ENCODE peak calls at places on chromosome 14, in four cellular contexts. Y is H9, M is IMR-90, K is H1. U is an unnamed sample. For H3K4me1, the result is how much of the 10 kb centered on the place peaks cover.

GRCh38 chr14:101334656-101335055 is 226.6 kb upstream of the DIO3 start:
- DNase-seq in Y (no peak), M (no peak), K (peak), U (no peak)

GRCh38 chr14:100422556-100423420 is 99.6 kb downstream of the SLC25A47 start:
- DNase-seq in Y (no peak), M (peak), K (no peak), U (no peak)

GRCh38 chr14:20377171-20377570 is 33.7 kb downstream of the PARP2 start:
- DNase-seq in Y (no peak), M (no peak), K (no peak), U (no peak)

GRCh38 chr14:32397871-32398640 is 69.0 kb downstream of the AKAP6 start:
- DNase-seq in Y (no peak), M (peak), K (no peak), U (no peak)

GRCh38 chr14:53273671-53274072 is 120.5 kb upstream of the DDHD1 start:
- DNase-seq in Y (no peak), M (peak), K (no peak), U (peak)

GRCh38 chr14:42110167-42110566 is 503.5 kb downstream of the LRFN5 start:
- DNase-seq in Y (peak), M (peak), K (no peak), U (peak)

GRCh38 chr14:102323102-102323501 is 3.6 kb downstream of the ZNF839 start:
- DNase-seq in Y (peak), M (peak), K (no peak), U (peak)

GRCh38 chr14:72925171-72925759 is 999 bp upstream of the DCAF4 start:
- DNase-seq in Y (no peak), M (no peak), K (no peak), U (no peak)

GRCh38 chr14:94174622-94175402 is 690 bp downstream of the PPP4R4 start:
- DNase-seq in Y (peak), M (no peak), K (peak), U (peak)

GRCh38 chr14:96567289-96567899 is 65.2 kb downstream of the PAPOLA start:
- DNase-seq in Y (no peak), M (peak), K (no peak), U (peak)

GRCh38 chr14:69154779-69155178 is 1.9 kb upstream of the DCAF5 start:
- DNase-seq in Y (no peak), M (no peak), K (no peak), U (peak)

GRCh38 chr14:101200008-101200649 is 296.6 kb upstream of the RTL1 start:
- DNase-seq in Y (peak), M (no peak), K (peak), U (no peak)

GRCh38 chr14:94571950-94572349 is 9.3 kb upstream of the SERPINA5 start:
- DNase-seq in Y (no peak), M (peak), K (no peak), U (no peak)

GRCh38 chr14:35387713-35388579 is 16.6 kb downstream of the NFKBIA start:
- DNase-seq in Y (no peak), M (no peak), K (no peak), U (no peak)

GRCh38 chr14:78088941-78089340 is 81.2 kb upstream of the NRXN3 start:
- DNase-seq in Y (peak), M (no peak), K (no peak), U (peak)

GRCh38 chr14:102474934-102475333 is 34.6 kb downstream of the ANKRD9 start:
- DNase-seq in Y (no peak), M (peak), K (no peak), U (no peak)

GRCh38 chr14:105933238-105933637 is 406.9 kb downstream of the TMEM121 start:
- DNase-seq in Y (peak), M (no peak), K (no peak), U (no peak)

GRCh38 chr14:105935384-105935783 is 409.0 kb downstream of the TMEM121 start:
- DNase-seq in Y (peak), M (no peak), K (no peak), U (no peak)

GRCh38 chr14:105930572-105930971 is 404.2 kb downstream of the TMEM121 start:
- DNase-seq in Y (no peak), M (no peak), K (no peak), U (no peak)

GRCh38 chr14:105929327-105930081 is 403.1 kb downstream of the TMEM121 start:
- DNase-seq in Y (no peak), M (no peak), K (no peak), U (no peak)

GRCh38 chr14:105931808-105932483 is 405.6 kb downstream of the TMEM121 start:
- DNase-seq in Y (peak), M (no peak), K (no peak), U (no peak)
- H3K56ac ChIP-seq in Y (no peak), M (no peak), K (no peak), U (no peak)

GRCh38 chr14:51368721-51369163 is 128.7 kb downstream of the TMX1 start:
- DNase-seq in Y (no peak), M (peak), K (no peak), U (no peak)

GRCh38 chr14:51369814-51370213 is 129.8 kb downstream of the TMX1 start:
- DNase-seq in Y (no peak), M (no peak), K (peak), U (no peak)

GRCh38 chr14:51365241-51365940 is 125.3 kb downstream of the TMX1 start:
- DNase-seq in Y (no peak), M (no peak), K (no peak), U (no peak)

GRCh38 chr14:51370758-51371386 is 130.8 kb downstream of the TMX1 start:
- DNase-seq in Y (no peak), M (no peak), K (no peak), U (peak)

GRCh38 chr14:51367600-51367931 is 127.5 kb downstream of the TMX1 start:
- DNase-seq in Y (no peak), M (peak), K (no peak), U (no peak)
- H3K4me1 ChIP-seq in Y (under half), M (under half), K (under half), U (under half)

GRCh38 chr14:83894519-83894918 is 1635.4 kb upstream of the FLRT2 start:
- DNase-seq in Y (no peak), M (peak), K (no peak), U (no peak)
- H3K56ac ChIP-seq in Y (no peak), M (no peak), K (no peak), U (no peak)

GRCh38 chr14:55454264-55455151 is 14.1 kb upstream of the TBPL2 start:
- DNase-seq in Y (no peak), M (peak), K (peak), U (peak)
- H3K4me1 ChIP-seq in Y (under half), M (under half), K (under half), U (under half)

DNA sequence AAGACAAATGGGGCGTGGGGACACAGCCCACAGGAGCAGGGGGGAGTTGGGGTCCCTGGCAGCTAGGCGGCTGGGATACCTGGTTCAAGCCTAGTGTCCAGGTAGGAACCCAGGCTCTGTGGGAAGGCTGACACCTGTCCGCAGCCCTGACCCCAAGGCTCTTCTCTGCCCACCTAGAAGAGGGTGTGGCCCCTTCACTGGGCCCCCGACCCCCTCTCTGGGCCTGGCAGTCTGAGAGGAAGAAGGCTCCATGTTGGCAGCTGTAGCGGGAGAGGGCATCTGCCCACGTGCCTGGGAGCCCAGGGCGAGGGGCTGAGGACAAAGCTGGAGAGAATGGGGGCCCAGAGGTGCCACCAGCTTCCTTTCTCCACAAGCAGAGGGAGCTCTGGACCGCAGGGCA is 10.5 kb downstream of the CHGA start:
- DNase-seq in Y (no peak), M (no peak), K (no peak), U (no peak)
- H3K56ac ChIP-seq in Y (no peak), M (no peak), K (no peak), U (no peak)

GRCh38 chr14:59356298-59356697 is 108.9 kb downstream of the GPR135 start:
- DNase-seq in Y (no peak), M (no peak), K (no peak), U (no peak)

GRCh38 chr14:59358774-59359173 is 106.4 kb downstream of the GPR135 start:
- DNase-seq in Y (no peak), M (no peak), K (no peak), U (no peak)

GRCh38 chr14:59356783-59357182 is 108.4 kb downstream of the GPR135 start:
- DNase-seq in Y (no peak), M (no peak), K (no peak), U (no peak)

GRCh38 chr14:59359451-59360124 is 105.6 kb downstream of the GPR135 start:
- DNase-seq in Y (no peak), M (no peak), K (no peak), U (no peak)

GRCh38 chr14:59358105-59358504 is 107.1 kb downstream of the GPR135 start:
- DNase-seq in Y (peak), M (peak), K (no peak), U (peak)
- H3K4me1 ChIP-seq in Y (under half), M (under half), K (under half), U (under half)